ENCODE peak calls at places on chromosomes 12 and 14, in six cellular contexts. C, F, K, Y, X and W are unnamed samples.

GRCh38 chr12:561908-562593 is 101.2 kb downstream of the NINJ2 start:
- DNase-seq in K (no peak), Y (no peak), X (peak; percentile 54), C (no peak), F (peak; percentile 57), W (no peak)

GRCh38 chr12:95815635-95816212 is 25.2 kb upstream of the NTN4 start:
- DNase-seq in C (peak; percentile 66), X (no peak), K (peak; percentile 56), F (no peak), Y (peak; percentile 22), W (no peak)

GRCh38 chr12:27284751-27285150 is 40.7 kb downstream of the STK38L start:
- DNase-seq in C (peak; percentile 85), F (no peak), X (no peak), Y (no peak), K (peak; percentile 57), W (no peak)

GRCh38 chr12:40152783-40153383 is 47.0 kb upstream of the SLC2A13 start:
- DNase-seq in C (peak; percentile 45), X (peak; percentile 3), K (peak; percentile 68), F (peak; percentile 55), Y (peak; percentile 23), W (no peak)

GRCh38 chr12:41096797-41097196 is 91.3 kb upstream of the PDZRN4 start:
- DNase-seq in X (no peak), C (no peak), Y (no peak), K (no peak), F (no peak), W (no peak)

GRCh38 chr12:93297536-93297935 is 80.2 kb upstream of the NUDT4 start:
- DNase-seq in X (no peak), Y (no peak), K (no peak), C (no peak), F (no peak), W (no peak)

GRCh38 chr14:54637270-54637669 is 70.3 kb downstream of the SAMD4A start:
- DNase-seq in F (no peak), X (no peak), Y (no peak), C (no peak), K (peak; percentile 42), W (no peak)

GRCh38 chr14:24741871-24742270 is 107.9 kb upstream of the GZMB start:
- DNase-seq in C (peak; percentile 64), K (no peak), X (no peak), Y (no peak), F (no peak), W (no peak)

GRCh38 chr12:54631988-54632728 is 2.5 kb downstream of the LACRT start:
- DNase-seq in K (no peak), F (no peak), X (no peak), C (no peak), Y (no peak), W (no peak)

GRCh38 chr14:81525129-81525528 is 8.5 kb downstream of the SEL1L start:
- DNase-seq in C (no peak), X (no peak), F (no peak), Y (no peak), K (no peak), W (no peak)

GRCh38 chr12:14278294-14278953 is 87.1 kb upstream of the ATF7IP start:
- DNase-seq in Y (no peak), X (no peak), C (no peak), K (no peak), F (no peak), W (no peak)

GRCh38 chr12:111687255-111687654 is 1.4 kb downstream of the ACAD10 start:
- DNase-seq in C (peak; percentile 30), Y (no peak), F (peak; percentile 23), X (no peak), K (peak; percentile 43), W (no peak)

GRCh38 chr12:38850463-38850862 is 54.9 kb downstream of the CPNE8 start:
- DNase-seq in Y (no peak), F (peak; percentile 52), K (no peak), C (peak; percentile 29), X (no peak), W (no peak)

GRCh38 chr12:90235642-90236041 is 527.0 kb upstream of the ATP2B1 start:
- DNase-seq in K (peak; percentile 40), Y (no peak), X (no peak), C (peak; percentile 58), F (no peak), W (no peak)

GRCh38 chr14:50225067-50225973 is 6.1 kb downstream of the SOS2 start:
- DNase-seq in X (no peak), C (peak; percentile 91), Y (no peak), F (peak; percentile 43), K (peak; percentile 87), W (no peak)

GRCh38 chr14:25267186-25267585 is 217.2 kb upstream of the STXBP6 start:
- DNase-seq in K (no peak), X (no peak), F (no peak), C (no peak), Y (no peak), W (no peak)

GRCh38 chr12:55736780-55737580 is 5.9 kb upstream of the GDF11 start:
- DNase-seq in K (peak; percentile 90), Y (peak; percentile 46), C (peak; percentile 84), X (peak; percentile 45), F (peak; percentile 79), W (peak; percentile 26)

GRCh38 chr14:101719045-101719645 is 42.4 kb upstream of the PPP2R5C start:
- DNase-seq in C (no peak), F (peak; percentile 40), K (no peak), Y (no peak), X (no peak), W (no peak)

GRCh38 chr14:42214981-42215491 is 608.4 kb downstream of the LRFN5 start:
- DNase-seq in K (peak; percentile 94), Y (no peak), X (peak; percentile 9), C (peak; percentile 92), F (no peak), W (no peak)

DNA sequence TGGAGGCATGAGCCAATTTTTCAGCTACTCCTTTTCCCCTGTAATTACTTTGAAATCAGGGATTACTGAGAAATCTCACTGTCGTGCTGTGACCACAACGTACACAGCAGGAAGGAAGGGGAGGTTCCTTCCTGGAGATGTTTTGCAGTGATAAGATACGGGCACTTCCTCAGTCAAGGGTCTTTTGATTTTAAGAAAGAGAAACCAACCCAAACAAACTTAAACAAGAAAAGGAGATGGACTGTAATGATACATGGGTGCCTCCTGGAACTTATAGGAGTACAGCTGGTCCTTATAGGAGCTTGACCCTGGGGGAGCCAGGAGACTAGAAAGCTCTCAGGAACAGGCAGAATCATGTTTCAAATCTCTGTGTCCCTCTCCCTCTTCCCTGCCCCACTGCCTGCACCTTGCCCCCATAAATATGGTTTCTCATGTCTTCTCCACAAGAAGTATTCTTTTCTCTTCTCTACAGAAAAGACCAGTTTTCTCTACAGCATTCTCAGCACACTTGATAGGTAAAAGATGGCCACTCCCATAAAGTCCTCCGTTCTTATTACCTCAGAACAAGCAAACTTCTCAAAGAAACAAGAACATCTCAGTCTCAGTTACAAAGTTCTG is 281.1 kb upstream of the AMIGO2 start:
- DNase-seq in K (no peak), C (no peak), X (no peak), F (peak; percentile 10), Y (peak; percentile 75), W (peak; percentile 10)
- H3K27ac ChIP-seq in K (no peak overlapping the region), C (no peak overlapping the region), X (no peak overlapping the region), F (peak overlapping the region; percentile 62), Y (peak overlapping the region; percentile 90), W (peak overlapping the region; percentile 74)

GRCh38 chr12:64325055-64325454 is 65.5 kb downstream of the C12orf56 start:
- DNase-seq in F (no peak), X (no peak), Y (no peak), C (no peak), K (no peak), W (no peak)

GRCh38 chr12:64318605-64319004 is 72.0 kb downstream of the C12orf56 start:
- DNase-seq in X (no peak), C (peak; percentile 18), F (no peak), K (no peak), Y (no peak), W (no peak)

GRCh38 chr12:64320611-64321010 is 69.9 kb downstream of the C12orf56 start:
- DNase-seq in Y (no peak), X (no peak), F (no peak), C (no peak), K (no peak), W (no peak)

GRCh38 chr12:64323006-64323405 is 67.6 kb downstream of the C12orf56 start:
- DNase-seq in K (no peak), F (no peak), X (no peak), Y (no peak), C (no peak), W (no peak)

DNA sequence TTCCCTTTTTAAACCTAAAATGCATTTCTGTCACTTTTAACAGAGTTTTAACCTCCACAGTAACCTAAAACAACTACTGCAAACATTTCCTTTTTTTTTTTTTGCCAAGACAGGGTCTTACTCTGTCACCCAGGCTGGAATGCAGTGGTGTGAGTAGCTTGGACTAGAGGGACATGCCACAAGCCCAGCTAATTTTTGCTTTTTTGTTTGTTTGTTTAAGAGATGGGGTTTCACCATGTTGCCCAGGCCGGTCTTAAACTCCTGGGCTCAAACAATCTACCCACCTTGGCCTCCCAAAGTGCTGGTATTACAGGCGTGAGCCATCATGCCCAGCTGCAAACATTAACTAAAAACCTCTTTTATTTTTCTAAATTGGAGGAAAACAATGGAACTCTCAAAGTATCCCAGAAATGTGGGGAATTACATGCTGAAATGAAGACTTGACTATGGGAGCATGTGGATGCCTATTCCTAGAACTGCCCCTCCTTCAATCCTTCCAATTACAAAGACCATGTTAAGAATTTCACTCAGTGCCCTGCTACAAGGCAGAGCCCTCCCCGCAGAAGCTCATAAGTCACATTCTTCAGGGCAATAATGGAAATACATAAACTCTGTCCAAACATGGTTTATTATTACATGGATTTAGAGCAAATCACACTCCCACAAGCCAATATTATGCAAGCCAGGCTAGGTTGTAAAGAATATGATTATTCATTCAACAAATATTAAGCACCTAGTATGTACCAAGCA is 66.9 kb downstream of the C12orf56 start:
- DNase-seq in X (no peak), F (no peak), C (no peak), K (no peak), Y (no peak), W (no peak)
- H3K27ac ChIP-seq in X (no peak overlapping the region), F (no peak overlapping the region), C (no peak overlapping the region), K (no peak overlapping the region), Y (no peak overlapping the region), W (no peak overlapping the region)

DNA sequence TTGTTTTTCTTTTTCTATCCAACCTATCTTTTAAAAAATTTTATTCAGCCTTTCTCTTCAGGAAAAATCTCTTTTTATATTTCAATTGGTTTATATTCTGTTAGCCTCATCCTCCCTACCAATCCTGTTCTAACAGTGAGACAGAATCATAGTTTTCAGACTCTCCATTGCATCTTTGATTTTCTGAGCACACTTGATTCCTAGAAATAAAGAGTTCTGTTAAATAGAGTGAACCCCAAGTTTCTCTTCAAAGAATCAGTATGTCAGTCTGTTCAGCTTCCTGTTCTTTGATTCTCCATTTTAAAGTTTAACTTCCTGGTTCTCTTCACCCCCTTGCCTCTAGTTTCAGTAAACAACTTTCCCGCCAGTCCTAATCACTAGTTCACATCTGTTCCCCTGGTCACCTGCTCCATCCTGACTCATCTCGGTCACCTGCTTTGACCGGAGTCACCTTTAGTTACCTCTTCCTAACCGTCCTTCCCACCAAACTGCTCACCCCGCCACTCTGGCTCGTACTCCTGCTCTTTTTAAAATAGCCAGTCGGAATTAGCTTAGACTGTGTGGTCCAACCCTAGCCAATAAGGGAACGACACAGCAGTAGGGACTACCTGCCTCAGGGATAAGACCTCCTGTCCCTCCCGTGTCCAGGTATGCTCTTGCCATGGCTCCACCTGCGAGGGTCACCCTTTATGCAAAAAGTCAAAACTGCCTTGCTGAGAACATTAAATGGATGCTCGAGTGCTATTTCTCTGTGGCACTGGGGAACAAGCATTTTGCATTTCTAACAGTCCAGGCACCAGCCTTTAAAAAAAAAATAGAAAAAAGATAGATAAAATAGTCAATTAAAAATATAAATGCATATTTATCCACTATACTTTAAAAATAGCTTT is 48.4 kb downstream of the DDX51 start:
- DNase-seq in Y (no peak), F (no peak), X (no peak), C (no peak), K (no peak), W (no peak)
- H3K27ac ChIP-seq in Y (no peak overlapping the region), F (no peak overlapping the region), X (no peak overlapping the region), C (no peak overlapping the region), K (no peak overlapping the region), W (no peak overlapping the region)

GRCh38 chr12:108713471-108713870 is 17.8 kb downstream of the CORO1C start:
- DNase-seq in F (peak; percentile 29), Y (no peak), K (no peak), C (no peak), X (no peak), W (no peak)
- H3K27ac ChIP-seq in F (peak overlapping the region; percentile 43), Y (no peak overlapping the region), K (no peak overlapping the region), C (peak overlapping the region; percentile 16), X (no peak overlapping the region), W (no peak overlapping the region)